ENCODE peak calls at places on chromosome 11, in four cellular contexts. One of them, this sample, is unnamed. For H3K4me1, the result is how much of the 10 kb centered on the place peaks cover.

GRCh38 chr11:16561150-16561549 is 177.3 kb upstream of the C11orf58 start:
- DNase-seq in uterus: no peak
- DNase-seq in mammary epithelial cell: no peak
- DNase-seq in thoracic aorta: no peak
- DNase-seq in this sample: no peak

GRCh38 chr11:8863838-8864237 is 47.2 kb upstream of the AKIP1 start:
- DNase-seq in uterus: no peak
- DNase-seq in mammary epithelial cell: peak
- DNase-seq in thoracic aorta: no peak
- DNase-seq in this sample: no peak

GRCh38 chr11:65446446-65447277 is 24.1 kb downstream of the NEAT1 start:
- DNase-seq in uterus: peak
- DNase-seq in mammary epithelial cell: peak
- DNase-seq in thoracic aorta: no peak
- DNase-seq in this sample: peak

GRCh38 chr11:68324241-68324640 is 11.8 kb downstream of the LRP5 start:
- DNase-seq in uterus: no peak
- DNase-seq in mammary epithelial cell: no peak
- DNase-seq in thoracic aorta: no peak
- DNase-seq in this sample: no peak

GRCh38 chr11:70915158-70915795 is 337.1 kb downstream of the SHANK2 start:
- DNase-seq in uterus: no peak
- DNase-seq in mammary epithelial cell: no peak
- DNase-seq in thoracic aorta: no peak
- DNase-seq in this sample: no peak

GRCh38 chr11:62804310-62805043 is 763 bp downstream of the NXF1 start:
- DNase-seq in uterus: no peak
- DNase-seq in mammary epithelial cell: peak
- DNase-seq in thoracic aorta: no peak
- DNase-seq in this sample: peak

GRCh38 chr11:69311767-69312385 is 17.9 kb downstream of the MYEOV start:
- DNase-seq in uterus: no peak
- DNase-seq in mammary epithelial cell: no peak
- DNase-seq in thoracic aorta: no peak
- DNase-seq in this sample: no peak

GRCh38 chr11:83827940-83828554 is 541.9 kb upstream of the CCDC90B start:
- DNase-seq in uterus: no peak
- DNase-seq in mammary epithelial cell: no peak
- DNase-seq in thoracic aorta: no peak
- DNase-seq in this sample: no peak

GRCh38 chr11:10454902-10455631 is at the start of gene AMPD3:
- DNase-seq in uterus: peak
- DNase-seq in mammary epithelial cell: peak
- DNase-seq in thoracic aorta: no peak
- DNase-seq in this sample: no peak

GRCh38 chr11:128174465-128175101 is 412.8 kb downstream of the ETS1 start:
- DNase-seq in uterus: no peak
- DNase-seq in mammary epithelial cell: no peak
- DNase-seq in thoracic aorta: no peak
- DNase-seq in this sample: no peak

GRCh38 chr11:62400760-62401159 is 18.1 kb upstream of the SCGB1A1 start:
- DNase-seq in uterus: peak
- DNase-seq in mammary epithelial cell: no peak
- DNase-seq in thoracic aorta: peak
- DNase-seq in this sample: peak

GRCh38 chr11:57781529-57781943 is 19.9 kb downstream of the CTNND1 start:
- DNase-seq in uterus: no peak
- DNase-seq in mammary epithelial cell: peak
- DNase-seq in thoracic aorta: no peak
- DNase-seq in this sample: no peak

GRCh38 chr11:76692956-76693355 is 22.4 kb upstream of the LRRC32 start:
- DNase-seq in uterus: no peak
- DNase-seq in mammary epithelial cell: no peak
- DNase-seq in thoracic aorta: no peak
- DNase-seq in this sample: no peak

GRCh38 chr11:35073691-35074382 is 65.1 kb upstream of the CD44 start:
- DNase-seq in uterus: no peak
- DNase-seq in mammary epithelial cell: peak
- DNase-seq in thoracic aorta: no peak
- DNase-seq in this sample: no peak

GRCh38 chr11:94557391-94557790 is 9.8 kb upstream of the PIWIL4 start:
- DNase-seq in uterus: no peak
- DNase-seq in mammary epithelial cell: no peak
- DNase-seq in thoracic aorta: no peak
- DNase-seq in this sample: no peak

GRCh38 chr11:8789864-8790263 is 107.3 kb downstream of the RPL27A start:
- DNase-seq in uterus: no peak
- DNase-seq in mammary epithelial cell: no peak
- DNase-seq in thoracic aorta: no peak
- DNase-seq in this sample: no peak

GRCh38 chr11:20448838-20449237 is 61.3 kb downstream of the PRMT3 start:
- DNase-seq in uterus: no peak
- DNase-seq in mammary epithelial cell: no peak
- DNase-seq in thoracic aorta: no peak
- DNase-seq in this sample: no peak

GRCh38 chr11:124740277-124740882 is 638 bp downstream of the NRGN start:
- DNase-seq in uterus: no peak
- DNase-seq in mammary epithelial cell: peak
- DNase-seq in thoracic aorta: no peak
- DNase-seq in this sample: no peak

GRCh38 chr11:69598147-69598546 is 42.8 kb upstream of the CCND1 start:
- DNase-seq in uterus: no peak
- DNase-seq in mammary epithelial cell: no peak
- DNase-seq in thoracic aorta: no peak
- DNase-seq in this sample: no peak

GRCh38 chr11:12135185-12135584 is 24.8 kb downstream of the MICAL2 start:
- DNase-seq in uterus: no peak
- DNase-seq in mammary epithelial cell: no peak
- DNase-seq in thoracic aorta: no peak
- DNase-seq in this sample: no peak
- H3K4me1 ChIP-seq in uterus: under half
- H3K4me1 ChIP-seq in mammary epithelial cell: half or more
- H3K4me1 ChIP-seq in thoracic aorta: half or more
- H3K4me1 ChIP-seq in this sample: under half

GRCh38 chr11:96798445-96798844 is 408.6 kb downstream of the JRKL start:
- DNase-seq in uterus: no peak
- DNase-seq in mammary epithelial cell: no peak
- DNase-seq in thoracic aorta: no peak
- DNase-seq in this sample: no peak

DNA sequence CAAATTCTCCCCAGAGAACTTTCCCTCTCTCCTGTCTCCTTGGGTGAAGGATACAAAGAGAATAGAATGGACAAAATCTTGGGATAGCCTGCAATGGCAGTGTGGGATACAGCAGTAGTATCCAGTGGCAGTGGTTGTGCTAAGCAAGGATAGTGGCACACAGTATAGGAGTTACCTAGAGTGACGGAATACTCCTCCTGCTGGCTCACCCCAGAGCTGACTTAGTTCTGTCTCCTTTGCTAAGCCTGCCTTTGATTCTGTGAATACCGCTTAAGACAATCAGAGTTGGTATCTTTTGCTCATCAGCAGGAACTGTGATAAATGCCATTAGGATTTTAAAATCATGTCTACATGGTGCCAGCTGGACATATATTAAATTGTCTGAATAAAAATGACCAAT is 404.3 kb downstream of the JRKL start:
- DNase-seq in uterus: no peak
- DNase-seq in mammary epithelial cell: peak
- DNase-seq in thoracic aorta: no peak
- DNase-seq in this sample: no peak
- TF ChIP-seq CTCF in uterus: no peak
- TF ChIP-seq CTCF in mammary epithelial cell: peak
- TF ChIP-seq CTCF in thoracic aorta: no peak
- TF ChIP-seq CTCF in this sample: no peak

GRCh38 chr11:134041349-134041748 is 27.5 kb upstream of the JAM3 start:
- DNase-seq in uterus: no peak
- DNase-seq in mammary epithelial cell: no peak
- DNase-seq in thoracic aorta: no peak
- DNase-seq in this sample: no peak

GRCh38 chr11:134040386-134041297 is 28.2 kb upstream of the JAM3 start:
- DNase-seq in uterus: peak
- DNase-seq in mammary epithelial cell: no peak
- DNase-seq in thoracic aorta: no peak
- DNase-seq in this sample: no peak

GRCh38 chr11:134038897-134039470 is 29.9 kb upstream of the JAM3 start:
- DNase-seq in uterus: peak
- DNase-seq in mammary epithelial cell: no peak
- DNase-seq in thoracic aorta: no peak
- DNase-seq in this sample: no peak

GRCh38 chr11:134041791-134042696 is 26.8 kb upstream of the JAM3 start:
- DNase-seq in uterus: no peak
- DNase-seq in mammary epithelial cell: no peak
- DNase-seq in thoracic aorta: no peak
- DNase-seq in this sample: no peak

DNA sequence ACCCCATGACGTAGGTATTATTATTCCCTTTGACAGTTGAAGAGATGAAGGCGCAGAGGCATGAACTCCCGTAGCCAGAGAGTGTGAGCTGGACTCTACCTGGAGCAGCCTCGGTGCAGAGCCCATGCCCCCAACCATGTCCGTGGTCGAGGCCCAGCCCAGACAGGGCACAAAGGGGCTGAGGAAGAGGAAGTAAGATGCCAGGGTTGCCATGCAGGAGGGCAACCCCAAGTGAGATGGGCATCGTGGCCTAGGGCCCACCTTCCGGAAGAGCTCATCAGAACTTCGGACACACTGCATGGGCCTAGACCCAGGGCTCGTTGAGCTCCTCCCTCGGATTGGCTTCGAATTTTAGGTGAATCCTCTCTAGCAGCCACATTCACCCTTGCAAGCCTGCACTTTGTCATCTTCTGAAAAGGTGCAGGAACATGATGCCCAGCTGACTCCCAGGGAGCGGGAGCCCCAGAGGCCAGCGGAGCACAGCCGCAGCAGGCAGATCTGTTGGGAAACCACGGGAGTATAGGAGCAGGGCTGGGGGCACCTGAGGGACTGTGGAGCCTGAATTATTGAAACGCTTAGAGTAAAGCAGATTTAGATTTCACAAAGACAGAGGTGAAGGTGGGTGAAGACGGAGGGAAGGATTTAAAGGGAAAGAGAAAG is 29.0 kb upstream of the JAM3 start:
- DNase-seq in uterus: no peak
- DNase-seq in mammary epithelial cell: no peak
- DNase-seq in thoracic aorta: no peak
- DNase-seq in this sample: no peak
- H3K4me1 ChIP-seq in uterus: under half
- H3K4me1 ChIP-seq in mammary epithelial cell: under half
- H3K4me1 ChIP-seq in thoracic aorta: under half
- H3K4me1 ChIP-seq in this sample: under half

DNA sequence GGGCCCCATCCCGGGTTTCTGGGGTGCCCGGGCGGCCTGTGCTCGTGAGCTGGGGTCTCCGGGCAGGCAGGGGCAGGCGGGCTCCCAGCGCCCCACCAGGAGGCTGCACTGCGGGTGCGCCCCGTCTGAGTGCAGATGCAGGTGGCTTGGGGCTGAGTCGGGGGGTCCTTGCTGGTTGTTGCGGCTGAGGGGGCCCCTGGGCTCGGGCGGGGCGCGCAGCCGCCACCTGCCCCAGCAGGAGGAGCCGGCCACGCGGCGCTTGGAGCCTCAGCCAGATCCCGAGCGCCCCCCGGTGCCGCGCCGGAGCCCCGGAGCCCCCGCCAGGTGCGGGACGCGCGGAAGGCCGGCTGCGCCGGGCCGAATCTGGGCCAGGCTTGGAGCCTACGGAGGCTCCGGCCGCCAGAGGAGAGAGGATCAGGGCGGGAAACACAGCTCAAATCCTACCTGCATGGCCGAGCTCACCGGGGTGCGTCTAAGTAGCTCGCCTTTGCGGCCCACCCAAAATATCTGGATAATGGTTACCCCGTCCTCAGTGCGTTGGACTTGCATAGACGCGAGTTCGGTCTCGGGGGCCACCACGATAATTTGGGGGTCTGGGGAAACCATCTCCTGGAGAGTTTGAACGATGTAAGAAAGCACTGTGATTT is 625 bp upstream of the IGF2 start:
- DNase-seq in uterus: no peak
- DNase-seq in mammary epithelial cell: peak
- DNase-seq in thoracic aorta: no peak
- DNase-seq in this sample: no peak
- TF ChIP-seq CTCF in uterus: no peak
- TF ChIP-seq CTCF in mammary epithelial cell: no peak
- TF ChIP-seq CTCF in thoracic aorta: no peak
- TF ChIP-seq CTCF in this sample: no peak

GRCh38 chr11:116119158-116119557 is 614.9 kb upstream of the CADM1 start:
- DNase-seq in uterus: no peak
- DNase-seq in mammary epithelial cell: no peak
- DNase-seq in thoracic aorta: no peak
- DNase-seq in this sample: no peak
- H3K4me1 ChIP-seq in uterus: under half
- H3K4me1 ChIP-seq in mammary epithelial cell: under half
- H3K4me1 ChIP-seq in thoracic aorta: under half
- H3K4me1 ChIP-seq in this sample: under half